ENCODE peak calls at places on chromosomes 13 and 19, in nine cellular contexts. G, F, V, J, C, K, H, T and Z are unnamed samples.

GRCh38 chr19:8615813-8616596 is 5.5 kb upstream of the ADAMTS10 start:
- DNase-seq in T (peak; percentile 51), C (peak; percentile 71), H (peak; percentile 64), V (peak; percentile 74), G (peak; percentile 49), F (peak; percentile 55), K (peak; percentile 59), J (no peak), Z (peak; percentile 81)

GRCh38 chr19:29539668-29540067 is 13.9 kb downstream of the VSTM2B start:
- DNase-seq in T (no peak), C (no peak), G (no peak), V (no peak), J (no peak), K (no peak), H (no peak), F (no peak), Z (no peak)

GRCh38 chr13:110560606-110561334 is 752 bp downstream of the RAB20 start:
- DNase-seq in K (peak; percentile 70), V (no peak), H (peak; percentile 37), C (peak; percentile 81), G (peak; percentile 37), T (peak; percentile 64), J (no peak), F (no peak), Z (no peak)

GRCh38 chr19:51380379-51380778 is 7.4 kb downstream of the LIM2 start:
- DNase-seq in T (no peak), C (no peak), V (no peak), F (no peak), G (no peak), H (no peak), J (no peak), K (no peak), Z (no peak)

GRCh38 chr13:94090773-94091172 is 388.7 kb downstream of the DCT start:
- DNase-seq in K (no peak), J (no peak), T (no peak), C (no peak), F (peak; percentile 22), G (no peak), H (no peak), V (no peak), Z (no peak)

GRCh38 chr19:19131989-19132388 is 6.3 kb downstream of the TMEM161A start:
- DNase-seq in G (no peak), F (no peak), T (no peak), C (no peak), V (no peak), J (no peak), K (no peak), H (no peak), Z (no peak)

GRCh38 chr19:6020972-6021805 is 43.2 kb upstream of the RANBP3 start:
- DNase-seq in F (no peak), H (no peak), G (no peak), T (no peak), K (no peak), J (no peak), V (peak; percentile 32), C (no peak), Z (no peak)

GRCh38 chr19:47430041-47430802 is 10.9 kb upstream of the MEIS3 start:
- DNase-seq in K (no peak), V (peak; percentile 71), T (peak; percentile 33), H (no peak), J (no peak), G (no peak), C (peak; percentile 75), F (peak; percentile 27), Z (no peak)

GRCh38 chr13:32086791-32087441 is 55.3 kb downstream of the FRY start:
- DNase-seq in F (no peak), H (peak; percentile 10), K (no peak), J (no peak), T (no peak), G (no peak), C (no peak), V (no peak), Z (no peak)

GRCh38 chr13:42867232-42867631 is 85.8 kb downstream of the FAM216B start:
- DNase-seq in G (no peak), T (no peak), V (no peak), F (no peak), J (no peak), C (no peak), K (no peak), H (no peak), Z (no peak)

GRCh38 chr13:30615851-30616311 is 1.8 kb upstream of the USPL1 start:
- DNase-seq in K (no peak), V (no peak), C (no peak), F (peak; percentile 41), H (no peak), T (no peak), J (no peak), G (no peak), Z (peak; percentile 65)

GRCh38 chr19:38685666-38686529 is 38.4 kb downstream of the ACTN4 start:
- DNase-seq in J (no peak), F (peak; percentile 73), H (peak; percentile 76), G (no peak), C (no peak), V (no peak), K (no peak), T (no peak), Z (peak; percentile 63)

GRCh38 chr13:112067871-112068305 is 939 bp downstream of the SOX1 start:
- DNase-seq in K (no peak), V (no peak), H (no peak), F (no peak), J (no peak), T (no peak), G (no peak), C (no peak), Z (peak; percentile 62)

GRCh38 chr13:113458218-113459065 is 5.2 kb upstream of the ADPRHL1 start:
- DNase-seq in H (peak; percentile 85), T (no peak), F (peak; percentile 55), J (no peak), G (no peak), V (no peak), C (no peak), K (no peak), Z (peak; percentile 93)

GRCh38 chr13:113461022-113461751 is 7.9 kb upstream of the ADPRHL1 start:
- DNase-seq in F (no peak), G (no peak), H (no peak), V (no peak), T (no peak), J (no peak), K (no peak), C (no peak), Z (no peak)

GRCh38 chr13:113460064-113460555 is 6.8 kb upstream of the ADPRHL1 start:
- DNase-seq in V (no peak), G (no peak), K (no peak), H (peak; percentile 6), J (no peak), T (no peak), F (no peak), C (no peak), Z (no peak)

GRCh38 chr13:113457510-113457909 is 4.2 kb upstream of the ADPRHL1 start:
- DNase-seq in T (no peak), J (no peak), F (no peak), H (peak; percentile 8), C (no peak), G (no peak), K (no peak), V (no peak), Z (no peak)

DNA sequence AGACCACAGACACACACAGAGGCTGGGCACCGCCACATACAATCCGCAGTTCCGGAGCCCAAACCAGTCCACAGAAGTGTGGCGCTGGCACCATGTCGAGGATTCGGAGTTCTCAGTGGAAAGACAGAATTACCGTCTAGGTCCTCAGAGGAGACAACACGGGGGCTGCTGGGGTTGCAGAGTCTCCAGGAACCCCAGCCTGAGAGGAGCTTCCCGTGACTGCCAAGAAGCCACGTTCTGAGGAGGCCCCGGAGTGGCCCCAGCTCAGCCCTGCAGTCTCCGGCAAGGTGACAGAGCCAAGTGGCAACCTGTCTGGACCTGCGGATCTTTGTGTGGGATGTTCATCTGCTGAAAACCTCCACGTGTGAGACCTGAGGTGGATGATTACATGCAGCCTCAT is 7.3 kb upstream of the ADPRHL1 start:
- DNase-seq in V (no peak), J (no peak), T (no peak), G (no peak), F (no peak), K (no peak), C (no peak), H (no peak), Z (no peak)
- H3K36me3 ChIP-seq in V (peaks cover 72% of the 10 kb centered on the region), J (peaks cover 28% of the 10 kb centered on the region), T (peaks cover 52% of the 10 kb centered on the region), G (peaks cover 40% of the 10 kb centered on the region), F (peaks cover 36% of the 10 kb centered on the region), K (peaks cover 32% of the 10 kb centered on the region), C (peaks cover 14% of the 10 kb centered on the region), H (peaks cover 81% of the 10 kb centered on the region), Z (peaks cover 30% of the 10 kb centered on the region)

DNA sequence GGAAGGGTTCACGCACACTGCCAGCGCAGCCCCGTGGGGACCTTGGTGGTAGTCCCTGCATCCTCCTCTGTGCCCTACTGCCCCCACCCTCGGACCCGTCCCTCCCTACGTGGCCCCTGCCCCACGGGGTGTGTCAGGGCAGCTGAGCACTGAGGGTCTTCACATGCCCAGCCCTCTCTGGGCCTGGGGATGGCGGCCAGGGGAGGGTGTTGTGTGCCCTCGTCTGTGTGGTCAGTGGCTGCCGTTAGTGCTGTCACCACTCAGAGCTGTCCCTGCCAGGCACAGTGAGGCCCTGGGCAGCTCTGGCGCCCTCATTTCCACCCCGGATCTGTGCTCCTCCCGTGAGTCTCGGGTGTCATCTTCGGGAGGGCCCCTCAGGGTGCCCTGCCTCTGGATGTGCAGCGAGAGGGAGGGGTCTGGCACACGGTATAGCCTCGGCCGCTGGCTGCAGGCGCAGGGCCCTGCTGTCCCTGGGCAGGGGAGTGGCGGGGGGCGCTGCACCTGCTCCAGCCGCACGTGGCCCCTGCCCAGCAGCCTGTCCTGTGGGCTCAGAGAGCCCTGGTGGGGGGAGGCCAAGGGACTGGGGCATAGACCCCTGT is 16.0 kb upstream of the GNA15 start:
- DNase-seq in H (no peak), C (no peak), J (no peak), G (no peak), T (no peak), K (peak; percentile 25), V (no peak), F (no peak), Z (no peak)
- H3K36me3 ChIP-seq in H (peaks cover 24% of the 10 kb centered on the region), C (peaks cover 11% of the 10 kb centered on the region), J (peaks cover 29% of the 10 kb centered on the region), G (peaks cover 17% of the 10 kb centered on the region), T (peaks cover 41% of the 10 kb centered on the region), K (peaks cover 20% of the 10 kb centered on the region), V (peaks cover 59% of the 10 kb centered on the region), F (peaks cover 28% of the 10 kb centered on the region), Z (peaks cover 2% of the 10 kb centered on the region)

GRCh38 chr13:113976711-113977684 is 3.1 kb upstream of the C13orf46 start:
- DNase-seq in V (peak; percentile 51), T (no peak), G (no peak), C (peak; percentile 17), J (peak; percentile 2), K (peak; percentile 22), H (no peak), F (peak; percentile 68), Z (no peak)
- H3K36me3 ChIP-seq in V (peaks cover 50% of the 10 kb centered on the region), T (peaks cover 7% of the 10 kb centered on the region), G (no peaks in the 10 kb centered on the region), C (no peaks in the 10 kb centered on the region), J (peaks cover 39% of the 10 kb centered on the region), K (no peaks in the 10 kb centered on the region), H (peaks cover 12% of the 10 kb centered on the region), F (peaks cover 73% of the 10 kb centered on the region), Z (peaks cover 7% of the 10 kb centered on the region)

GRCh38 chr19:17149393-17150135 is 65.6 kb upstream of the USE1 start:
- DNase-seq in V (no peak), G (no peak), H (no peak), F (no peak), C (no peak), J (no peak), K (no peak), T (no peak), Z (no peak)
- H3K36me3 ChIP-seq in V (peaks cover 78% of the 10 kb centered on the region), G (peaks cover 22% of the 10 kb centered on the region), H (peaks cover 55% of the 10 kb centered on the region), F (peaks cover 53% of the 10 kb centered on the region), C (peaks cover 2% of the 10 kb centered on the region), J (peaks cover 30% of the 10 kb centered on the region), K (peaks cover 21% of the 10 kb centered on the region), T (peaks cover 36% of the 10 kb centered on the region), Z (peaks cover 6% of the 10 kb centered on the region)